ENCODE peak calls at places on chromosome 19, in nine cellular contexts. Z is amniotic epithelial cell; M is stimulated activated CD4-positive, alpha-beta T cell treated with anti-CD3 and anti-CD28 coated beads, Interleukin-15, amount 100 ng/mL, for 48 hours; I is activated T-cell treated with anti-CD3 and anti-CD28 coated beads for 1 hour; R is prostate gland; K is GM12878; A is A549; U is posterior cingulate gyrus; G is MCF 10A. B is an unnamed sample.

GRCh38 chr19:46731007-46731501 is 14.1 kb upstream of the PRKD2 start:
- DNase-seq in U (no peak), G (peak; percentile 63), M (no peak), A (peak; percentile 63), I (no peak), Z (peak; percentile 93), R (no peak), K (no peak), B (peak; percentile 88)

GRCh38 chr19:49999371-50000010 is 25.7 kb downstream of the VRK3 start:
- DNase-seq in Z (no peak), I (no peak), A (no peak), G (no peak), R (no peak), U (no peak), M (no peak), K (no peak), B (no peak)

GRCh38 chr19:42086770-42087550 is 11.0 kb downstream of the ZNF574 start:
- DNase-seq in K (no peak), I (no peak), M (no peak), Z (no peak), A (no peak), G (no peak), R (no peak), U (no peak), B (no peak)

GRCh38 chr19:46919324-46919723 is 58.5 kb downstream of the ARHGAP35 start:
- DNase-seq in I (no peak), A (no peak), U (no peak), K (no peak), Z (no peak), G (peak; percentile 36), R (no peak), M (peak; percentile 7), B (no peak)

GRCh38 chr19:33414667-33415605 is 41.4 kb downstream of the CEBPG start:
- DNase-seq in A (no peak), G (no peak), Z (peak; percentile 7), I (no peak), U (no peak), R (no peak), M (no peak), K (no peak), B (no peak)

GRCh38 chr19:10678813-10679212 is 22.4 kb upstream of the QTRT1 start:
- DNase-seq in K (no peak), R (no peak), G (no peak), A (no peak), U (no peak), I (no peak), Z (no peak), M (no peak), B (no peak)

GRCh38 chr19:33906578-33907335 is 110.1 kb downstream of the KCTD15 start:
- DNase-seq in M (no peak), K (no peak), I (no peak), A (no peak), G (peak; percentile 27), R (peak; percentile 13), U (no peak), Z (peak; percentile 41), B (peak; percentile 3)

GRCh38 chr19:50921391-50922315 is 10.5 kb upstream of the KLK4 start:
- DNase-seq in G (no peak), I (no peak), U (no peak), Z (no peak), M (no peak), A (no peak), K (no peak), R (no peak), B (no peak)

GRCh38 chr19:54791476-54791875 is 11.9 kb upstream of the KIR2DL4 start:
- DNase-seq in G (no peak), U (no peak), M (no peak), R (no peak), I (no peak), A (no peak), Z (no peak), K (no peak), B (no peak)

GRCh38 chr19:27745978-27746542 is 1466.9 kb downstream of the UQCRFS1 start:
- DNase-seq in Z (no peak), U (no peak), M (no peak), A (no peak), I (no peak), G (no peak), R (no peak), K (no peak), B (no peak)

GRCh38 chr19:48964205-48965032 is 690 bp upstream of the FTL start:
- DNase-seq in Z (peak; percentile 69), U (no peak), A (peak; percentile 63), G (no peak), I (no peak), R (no peak), M (no peak), K (no peak), B (no peak)

GRCh38 chr19:33064117-33064777 is 441 bp downstream of the RHPN2 start:
- DNase-seq in K (no peak), R (peak; percentile 50), U (no peak), A (no peak), G (peak; percentile 16), Z (no peak), M (no peak), I (no peak), B (no peak)

GRCh38 chr19:4802711-4803110 is 11.2 kb downstream of the FEM1A start:
- DNase-seq in R (no peak), I (no peak), M (no peak), A (no peak), U (no peak), K (no peak), G (no peak), Z (no peak), B (no peak)

GRCh38 chr19:5823579-5824281 is 15.8 kb downstream of the FUT6 start:
- DNase-seq in M (no peak), U (no peak), R (no peak), I (no peak), G (peak; percentile 72), A (peak; percentile 53), K (no peak), Z (no peak), B (no peak)

GRCh38 chr19:33811736-33812387 is 15.2 kb downstream of the KCTD15 start:
- DNase-seq in G (no peak), R (no peak), A (no peak), Z (peak; percentile 82), I (no peak), M (no peak), U (no peak), K (no peak), B (no peak)

GRCh38 chr19:15722956-15723355 is 4.9 kb upstream of the OR10H2 start:
- DNase-seq in G (no peak), R (no peak), Z (no peak), I (no peak), A (no peak), M (no peak), K (no peak), U (no peak), B (no peak)

GRCh38 chr19:10478903-10479384 is 24.2 kb downstream of the KEAP1 start:
- DNase-seq in R (peak; percentile 91), U (peak; percentile 92), I (peak; percentile 77), Z (peak; percentile 90), K (no peak), M (peak; percentile 82), A (peak; percentile 51), G (peak; percentile 17), B (peak; percentile 51)

GRCh38 chr19:14972676-14973075 is 7.0 kb downstream of the SLC1A6 start:
- DNase-seq in Z (no peak), U (no peak), K (no peak), G (no peak), R (no peak), I (no peak), M (no peak), A (no peak), B (no peak)

GRCh38 chr19:13817615-13818371 is 22.6 kb downstream of the ZSWIM4 start:
- DNase-seq in A (no peak), Z (peak; percentile 44), M (no peak), U (no peak), K (no peak), R (peak; percentile 81), I (no peak), G (no peak), B (no peak)

GRCh38 chr19:10155834-10156233 is 36.1 kb upstream of the EIF3G start:
- DNase-seq in K (no peak), R (no peak), Z (no peak), G (peak; percentile 11), U (no peak), I (no peak), A (no peak), M (no peak), B (no peak)

GRCh38 chr19:19009951-19010350 is 23.4 kb downstream of the SUGP2 start:
- DNase-seq in M (no peak), U (no peak), Z (no peak), I (no peak), K (no peak), R (no peak), A (no peak), G (no peak), B (no peak)

B was measured in non-pigmented ciliary epithelial cell.